ENCODE peak calls at places on chromosomes 6 and 20, in ten cellular contexts. E is adrenal gland; J is GDM1; P is colonic mucosa; F is CD4-positive, alpha-beta memory T cell; L is mammary epithelial cell; M is EL; U is hypothalamus; O is thoracic aorta; V is GM19239. A is an unnamed sample.

GRCh38 chr6:147738089-147738488 is 229.6 kb downstream of the SAMD5 start:
- DNase-seq in V (no peak), F (no peak), J (no peak), U (no peak), M (no peak), P (no peak), L (peak), O (no peak), E (no peak), A (no peak)

GRCh38 chr6:28960846-28961500 is 37.2 kb upstream of the TRIM27 start:
- DNase-seq in M (no peak), P (no peak), E (no peak), O (no peak), V (no peak), U (no peak), F (no peak), L (no peak), J (no peak), A (no peak)

GRCh38 chr20:25025986-25026605 is 31.8 kb downstream of the ACSS1 start:
- DNase-seq in M (no peak), O (no peak), F (no peak), J (peak), P (no peak), V (no peak), L (no peak), U (no peak), E (no peak), A (no peak)

GRCh38 chr20:11965602-11966001 is 47.9 kb downstream of the BTBD3 start:
- DNase-seq in O (no peak), L (no peak), P (no peak), M (no peak), J (no peak), F (no peak), V (no peak), U (no peak), E (no peak), A (no peak)

GRCh38 chr20:49982072-49982345 is 771 bp upstream of the SNAI1 start:
- DNase-seq in M (no peak), J (no peak), V (no peak), L (no peak), F (no peak), O (no peak), P (no peak), E (no peak), U (no peak), A (no peak)

GRCh38 chr6:41551857-41552256 is 5.7 kb downstream of the FOXP4 start:
- DNase-seq in V (no peak), L (no peak), U (no peak), O (no peak), J (no peak), M (no peak), P (no peak), E (no peak), F (no peak), A (no peak)

GRCh38 chr6:27279513-27280063 is 32.1 kb downstream of the PRSS16 start:
- DNase-seq in J (no peak), U (no peak), F (no peak), V (no peak), L (no peak), P (no peak), M (peak), O (no peak), E (no peak), A (no peak)

GRCh38 chr20:18669241-18670019 is 81.6 kb downstream of the DTD1 start:
- DNase-seq in V (no peak), M (no peak), O (no peak), P (no peak), J (no peak), F (no peak), L (no peak), U (no peak), E (no peak), A (no peak)

GRCh38 chr6:95847061-95847460 is 168.7 kb upstream of the FUT9 start:
- DNase-seq in L (no peak), F (no peak), P (no peak), J (no peak), V (no peak), U (no peak), E (no peak), O (no peak), M (no peak), A (no peak)

A was measured in iPS DF 6.9.